ENCODE peak calls at places on chromosomes 7 and 10, in seven cellular contexts. D is HTR-8/SVneo; B is mucosa of gallbladder; C is anterior cingulate cortex; V is NCI-H446 treated with DMSO at 0.1 percent for 48 hours; R is activated effector memory CD4-positive, alpha-beta T cell treated with Interleukin-2 at 50 U/mL for 16 hours; I is frontal cortex. O is an unnamed sample.
A peak's percentile ranks its signal among the peaks of the same experiment; 100 is the strongest.

GRCh38 chr7:129773871-129774270 is 162.4 kb downstream of the NRF1 start:
- DNase-seq in C (no peak), R (no peak), I (no peak), D (peak; percentile 41), B (no peak), V (no peak), O (no peak)

GRCh38 chr10:49296826-49297225 is 2.1 kb upstream of the C10orf71 start:
- DNase-seq in D (no peak), I (no peak), C (no peak), V (no peak), B (no peak), R (no peak), O (no peak)

GRCh38 chr10:85061401-85061800 is 733.0 kb downstream of the CCSER2 start:
- DNase-seq in D (no peak), C (no peak), V (no peak), B (no peak), R (no peak), I (no peak), O (no peak)

GRCh38 chr10:19605806-19606205 is 210.4 kb upstream of the PLXDC2 start:
- DNase-seq in I (no peak), D (no peak), C (no peak), V (no peak), B (no peak), R (no peak), O (no peak)

GRCh38 chr10:78205457-78205856 is 171.8 kb downstream of the RPS24 start:
- DNase-seq in R (no peak), B (no peak), C (no peak), I (no peak), D (no peak), V (no peak), O (no peak)

GRCh38 chr7:80609732-80610131 is 28.7 kb upstream of the CD36 start:
- DNase-seq in B (no peak), I (no peak), D (no peak), V (no peak), C (no peak), R (no peak), O (no peak)

GRCh38 chr7:80699656-80700318 is 61.3 kb downstream of the CD36 start:
- DNase-seq in I (no peak), R (no peak), C (no peak), B (no peak), D (no peak), V (no peak), O (no peak)

GRCh38 chr10:86264481-86265231 is 101.9 kb downstream of the GRID1 start:
- DNase-seq in C (no peak), I (no peak), V (no peak), D (no peak), R (no peak), B (no peak), O (no peak)

GRCh38 chr7:103637726-103638125 is 191.7 kb upstream of the SLC26A5 start:
- DNase-seq in V (no peak), D (no peak), C (no peak), I (no peak), B (no peak), R (no peak), O (no peak)

O was measured in C1 segment of cervical spinal cord.